ENCODE peak calls at places on chromosome 16, in nine cellular contexts. O is aorta, T is heart right ventricle, E is ovary, R is upper lobe of right lung, G is adrenal gland, P is pancreas, C is endodermal cell, Y is foreskin fibroblast. U is an unnamed sample.

GRCh38 chr16:7055443-7055842 is 277.2 kb upstream of the RBFOX1 start:
- DNase-seq in P (no peak), R (no peak), Y (no peak), O (no peak), E (no peak), T (no peak), C (no peak), G (no peak), U (no peak)

GRCh38 chr16:11138769-11139623 is 117.0 kb downstream of the SOCS1 start:
- DNase-seq in T (no peak), Y (peak), P (no peak), R (no peak), O (no peak), C (no peak), G (no peak), E (no peak), U (no peak)

GRCh38 chr16:3509470-3509928 is 8.7 kb downstream of the CLUAP1 start:
- DNase-seq in R (peak), O (no peak), C (peak), Y (no peak), T (no peak), G (no peak), E (peak), P (no peak), U (no peak)

GRCh38 chr16:17606460-17606859 is 135.7 kb upstream of the XYLT1 start:
- DNase-seq in E (no peak), Y (no peak), P (no peak), R (no peak), T (no peak), O (no peak), G (no peak), C (no peak), U (no peak)

GRCh38 chr16:86868746-86869145 is 290.4 kb downstream of the FOXL1 start:
- DNase-seq in T (no peak), O (no peak), E (no peak), P (no peak), R (peak), G (no peak), C (no peak), Y (no peak), U (no peak)

GRCh38 chr16:3328104-3328503 is 22.8 kb downstream of the ZNF75A start:
- DNase-seq in E (no peak), P (no peak), R (no peak), T (no peak), G (no peak), Y (no peak), O (no peak), C (no peak), U (no peak)

GRCh38 chr16:2663553-2664521 is 18.5 kb upstream of the KCTD5 start:
- DNase-seq in Y (peak), R (no peak), P (no peak), G (peak), O (no peak), C (no peak), E (no peak), T (no peak), U (no peak)

GRCh38 chr16:47059991-47060390 is 83.8 kb downstream of the NETO2 start:
- DNase-seq in O (peak), R (peak), P (no peak), G (no peak), E (no peak), C (peak), Y (no peak), T (no peak), U (no peak)

GRCh38 chr16:71431176-71431575 is 10.7 kb downstream of the TLE7 start:
- DNase-seq in G (no peak), Y (no peak), P (no peak), R (no peak), C (no peak), E (no peak), O (no peak), T (no peak), U (no peak)

GRCh38 chr16:20191566-20191965 is 117.9 kb upstream of the GPR139 start:
- DNase-seq in G (no peak), O (no peak), R (no peak), C (no peak), Y (no peak), E (no peak), T (no peak), P (no peak), U (no peak)

GRCh38 chr16:11630230-11631056 is 37.8 kb upstream of the SNN start:
- DNase-seq in Y (no peak), R (no peak), C (no peak), O (no peak), E (no peak), T (no peak), P (no peak), G (peak), U (no peak)

GRCh38 chr16:50819706-50820105 is 77.8 kb downstream of the CYLD start:
- DNase-seq in P (no peak), T (no peak), G (no peak), O (no peak), Y (no peak), C (no peak), E (no peak), R (no peak), U (no peak)

GRCh38 chr16:22073350-22073749 is 19.0 kb upstream of the VWA3A start:
- DNase-seq in G (no peak), E (no peak), C (no peak), P (no peak), T (no peak), R (no peak), O (no peak), Y (no peak), U (no peak)

GRCh38 chr16:10504404-10504885 is 76.0 kb downstream of the EMP2 start:
- DNase-seq in G (no peak), P (no peak), O (no peak), Y (no peak), T (no peak), R (no peak), C (peak), E (no peak), U (no peak)

GRCh38 chr16:80993293-80993691 is 13.4 kb downstream of the CMC2 start:
- DNase-seq in T (no peak), R (no peak), P (no peak), O (no peak), E (no peak), G (peak), C (no peak), Y (peak), U (peak)

GRCh38 chr16:48373258-48374050 is 11.8 kb downstream of the SIAH1 start:
- DNase-seq in T (no peak), G (no peak), O (no peak), C (no peak), R (no peak), E (no peak), Y (no peak), P (no peak), U (no peak)

GRCh38 chr16:57675752-57676623 is 7.9 kb downstream of the ADGRG3 start:
- DNase-seq in Y (no peak), P (no peak), C (peak), R (no peak), E (no peak), G (no peak), T (no peak), O (no peak), U (no peak)

GRCh38 chr16:57379579-57379978 is 7.3 kb downstream of the CX3CL1 start:
- DNase-seq in G (no peak), O (no peak), Y (no peak), R (no peak), E (no peak), T (no peak), P (no peak), C (no peak), U (no peak)

GRCh38 chr16:80347900-80348299 is 192.9 kb upstream of the DYNLRB2 start:
- DNase-seq in Y (no peak), P (no peak), O (peak), E (peak), R (peak), T (peak), G (peak), C (peak), U (peak)

GRCh38 chr16:81513204-81514040 is 68.8 kb downstream of the CMIP start:
- DNase-seq in G (peak), T (peak), E (peak), Y (no peak), C (peak), P (no peak), O (no peak), R (no peak), U (peak)

GRCh38 chr16:11668590-11669379 is 530 bp downstream of the SNN start:
- DNase-seq in R (no peak), G (no peak), P (peak), C (no peak), O (peak), Y (no peak), T (peak), E (peak), U (peak)

GRCh38 chr16:88456356-88457292 is 3.5 kb downstream of the ZFPM1 start:
- DNase-seq in Y (no peak), G (no peak), R (no peak), P (no peak), T (no peak), O (no peak), C (no peak), E (no peak), U (no peak)
- H3K4me3 ChIP-seq in Y (peak), G (no peak), R (peak), P (peak), T (peak), O (no peak), C (peak), E (peak), U (peak)

GRCh38 chr16:4803479-4804243 is 1.2 kb upstream of the ROGDI start:
- DNase-seq in R (no peak), E (no peak), G (no peak), P (no peak), C (no peak), T (no peak), O (no peak), Y (peak), U (no peak)
- H3K4me3 ChIP-seq in R (peak), E (no peak), G (no peak), P (no peak), C (peak), T (peak), O (no peak), Y (no peak), U (no peak)

GRCh38 chr16:85699224-85699558 is 10.4 kb upstream of the GINS2 start:
- DNase-seq in T (no peak), O (no peak), R (no peak), E (no peak), P (no peak), G (no peak), Y (no peak), C (peak), U (no peak)
- H3K4me3 ChIP-seq in T (no peak), O (no peak), R (no peak), E (no peak), P (no peak), G (no peak), Y (no peak), C (no peak), U (no peak)

GRCh38 chr16:70429888-70430666 is 8.8 kb downstream of the ST3GAL2 start:
- DNase-seq in O (no peak), E (no peak), C (no peak), P (no peak), Y (no peak), G (no peak), R (no peak), T (no peak), U (no peak)

GRCh38 chr16:70430667-70431536 is 8.0 kb downstream of the ST3GAL2 start:
- DNase-seq in R (peak), P (no peak), Y (no peak), G (no peak), C (peak), T (no peak), E (no peak), O (no peak), U (peak)

GRCh38 chr16:70427786-70428177 is 11.1 kb downstream of the ST3GAL2 start:
- DNase-seq in C (no peak), G (no peak), E (no peak), R (no peak), T (no peak), P (no peak), Y (no peak), O (no peak), U (no peak)

GRCh38 chr16:70432304-70432799 is 6.5 kb downstream of the ST3GAL2 start:
- DNase-seq in T (no peak), Y (no peak), P (no peak), G (no peak), E (no peak), C (no peak), O (no peak), R (no peak), U (no peak)

DNA sequence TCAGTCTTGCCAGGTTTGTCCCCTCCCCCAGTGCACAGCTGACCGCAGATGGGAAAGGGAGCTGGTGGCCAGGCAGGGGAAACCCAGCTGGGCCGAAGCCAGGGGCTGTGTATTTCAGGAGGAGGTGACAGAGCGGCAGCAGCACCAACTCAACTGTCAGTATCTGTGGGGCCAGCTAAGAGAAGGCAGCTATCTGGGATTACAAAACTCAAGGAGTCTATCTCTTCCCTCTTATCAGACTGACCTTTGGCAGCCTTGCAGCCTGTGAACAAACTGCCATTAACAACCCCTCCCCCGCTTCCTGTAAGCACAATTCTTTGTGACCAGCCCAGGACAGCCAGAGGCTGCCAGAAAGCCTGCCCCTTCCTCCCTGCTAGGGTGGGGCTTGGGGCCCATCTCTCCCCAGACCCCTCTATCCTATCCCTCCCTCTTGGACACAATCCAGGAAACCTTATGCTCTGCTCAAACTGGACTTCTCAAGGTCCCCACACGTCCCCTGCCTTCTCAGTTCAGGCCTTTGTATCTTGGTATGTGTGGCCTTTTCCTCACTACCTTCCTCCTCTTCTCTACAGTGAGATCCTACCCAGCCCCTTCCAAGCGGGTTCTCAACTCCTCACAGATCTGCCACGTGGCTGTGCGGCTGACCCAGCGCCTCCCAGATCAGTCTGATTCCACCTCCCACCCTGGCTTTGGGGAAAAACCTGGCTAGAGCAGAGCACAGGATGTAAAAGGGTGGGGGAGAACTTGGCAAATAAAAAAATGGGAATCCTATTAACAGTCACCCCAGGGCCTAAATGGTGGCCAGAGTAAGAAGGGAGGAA is 10.5 kb downstream of the ST3GAL2 start:
- DNase-seq in Y (peak), E (peak), G (peak), O (peak), P (peak), R (peak), C (peak), T (peak), U (peak)
- H3K4me3 ChIP-seq in Y (no peak), E (no peak), G (no peak), O (no peak), P (no peak), R (peak), C (peak), T (peak), U (no peak)

DNA sequence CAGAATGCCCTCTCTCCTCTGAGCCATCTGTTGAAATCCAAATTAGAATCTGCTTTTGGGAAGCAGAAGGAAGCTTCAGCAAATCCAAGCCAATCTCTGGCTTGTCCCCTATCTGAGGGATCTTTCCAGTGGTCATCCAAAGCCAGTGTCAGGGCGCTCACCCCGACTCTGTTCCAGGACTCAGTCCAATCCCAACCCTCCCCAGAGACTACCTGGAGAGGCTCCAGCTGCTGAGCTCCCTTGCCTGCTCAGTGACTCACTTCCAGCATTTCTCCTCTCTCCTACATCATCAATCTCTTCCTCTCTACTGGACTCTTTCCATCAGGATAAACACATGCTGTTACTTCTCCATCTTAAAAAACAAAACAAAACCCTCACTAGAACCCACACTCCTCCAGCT is 2.4 kb downstream of the MATCAP1 start:
- DNase-seq in E (peak), R (no peak), C (no peak), G (peak), Y (peak), O (peak), T (no peak), P (no peak), U (peak)
- H3K4me3 ChIP-seq in E (no peak), R (no peak), C (no peak), G (no peak), Y (no peak), O (no peak), T (no peak), P (no peak), U (no peak)

GRCh38 chr16:53770641-53771040 is 66.7 kb downstream of the FTO start:
- DNase-seq in R (no peak), C (no peak), P (no peak), T (no peak), Y (no peak), E (no peak), O (no peak), G (no peak), U (no peak)

GRCh38 chr16:53773881-53774280 is 69.9 kb downstream of the FTO start:
- DNase-seq in G (no peak), C (no peak), R (no peak), T (no peak), Y (no peak), O (no peak), E (no peak), P (no peak), U (no peak)

GRCh38 chr16:53773150-53773846 is 69.3 kb downstream of the FTO start:
- DNase-seq in R (no peak), P (no peak), C (peak), T (no peak), E (no peak), O (no peak), G (peak), Y (peak), U (no peak)

GRCh38 chr16:53769787-53770186 is 65.8 kb downstream of the FTO start:
- DNase-seq in E (no peak), G (no peak), R (no peak), O (no peak), P (no peak), T (no peak), C (no peak), Y (no peak), U (no peak)

GRCh38 chr16:53771655-53772497 is 67.9 kb downstream of the FTO start:
- DNase-seq in T (no peak), Y (no peak), C (no peak), R (no peak), P (no peak), O (no peak), G (no peak), E (no peak), U (no peak)
- H3K4me3 ChIP-seq in T (no peak), Y (no peak), C (no peak), R (no peak), P (no peak), O (no peak), G (no peak), E (no peak), U (no peak)

GRCh38 chr16:23145186-23145585 is 4.1 kb downstream of the USP31 start:
- DNase-seq in C (peak), Y (no peak), P (no peak), T (no peak), R (no peak), O (no peak), G (no peak), E (no peak), U (no peak)
- H3K4me3 ChIP-seq in C (no peak), Y (no peak), P (no peak), T (no peak), R (no peak), O (no peak), G (no peak), E (no peak), U (no peak)

GRCh38 chr16:68646948-68647659 is 2.0 kb downstream of the CDH3 start:
- DNase-seq in C (no peak), T (no peak), E (no peak), Y (no peak), P (no peak), G (no peak), O (no peak), R (no peak), U (no peak)
- H3K4me3 ChIP-seq in C (peak), T (no peak), E (no peak), Y (no peak), P (no peak), G (no peak), O (no peak), R (no peak), U (no peak)